ENCODE peak calls at places on chromosome 10, in ten cellular contexts. X is fibroblast of the aortic adventitia, R is heart right ventricle, L is H9, B is lower leg skin, J is spleen, C is MCF 10A, G is HFF-Myc, V is SK-N-SH, I is body of pancreas. N is an unnamed sample.

GRCh38 chr10:133070402-133070801 is 17.3 kb upstream of the ADGRA1 start:
- DNase-seq in C (no peak), X (no peak), B (no peak), I (no peak), G (no peak), R (no peak), J (no peak), L (no peak), V (no peak), N (no peak)

GRCh38 chr10:50497758-50498157 is 126.0 kb downstream of the SGMS1 start:
- DNase-seq in G (no peak), J (no peak), C (peak), X (peak), R (no peak), L (no peak), V (no peak), I (no peak), B (no peak), N (no peak)

GRCh38 chr10:103917326-103918052 is 495 bp downstream of the STN1 start:
- DNase-seq in L (peak), B (peak), R (peak), X (no peak), C (peak), V (no peak), G (no peak), I (peak), J (no peak), N (peak)

GRCh38 chr10:21057436-21057835 is 160.3 kb upstream of the NEBL start:
- DNase-seq in I (no peak), L (no peak), G (no peak), B (no peak), J (no peak), X (no peak), R (no peak), V (no peak), C (no peak), N (no peak)

GRCh38 chr10:73159038-73159648 is 8.7 kb downstream of the ECD start:
- DNase-seq in G (no peak), I (peak), J (no peak), R (peak), L (peak), X (peak), B (peak), C (peak), V (peak), N (peak)

GRCh38 chr10:61164458-61165160 is 220.6 kb upstream of the RHOBTB1 start:
- DNase-seq in L (no peak), R (peak), V (no peak), G (no peak), C (peak), B (peak), X (no peak), J (no peak), I (peak), N (no peak)

GRCh38 chr10:117355064-117355463 is 20.2 kb downstream of the PDZD8 start:
- DNase-seq in V (no peak), J (no peak), B (no peak), G (no peak), L (no peak), X (no peak), C (no peak), R (no peak), I (no peak), N (no peak)

GRCh38 chr10:126904807-126905686 is at the start of gene DOCK1:
- DNase-seq in I (peak), J (peak), G (no peak), X (peak), V (peak), C (peak), R (peak), B (peak), L (peak), N (peak)

GRCh38 chr10:1358860-1359598 is 302.8 kb downstream of the WDR37 start:
- DNase-seq in J (no peak), R (no peak), I (no peak), V (no peak), B (no peak), X (no peak), G (no peak), C (no peak), L (no peak), N (no peak)

GRCh38 chr10:122333037-122333436 is 41.5 kb upstream of the PLEKHA1 start:
- DNase-seq in I (no peak), V (no peak), C (no peak), X (no peak), B (no peak), J (no peak), R (no peak), L (no peak), G (no peak), N (no peak)

GRCh38 chr10:71698737-71699136 is 20.8 kb downstream of the C10orf105 start:
- DNase-seq in I (no peak), B (no peak), C (no peak), G (no peak), J (no peak), L (no peak), V (no peak), R (no peak), X (no peak), N (no peak)

GRCh38 chr10:30557884-30558283 is 71.7 kb downstream of the LYZL2 start:
- DNase-seq in G (no peak), J (no peak), X (peak), B (no peak), L (no peak), V (no peak), C (peak), I (no peak), R (no peak), N (no peak)

GRCh38 chr10:103481974-103482531 is 3.0 kb upstream of the CALHM3 start:
- DNase-seq in B (peak), I (no peak), X (peak), R (peak), C (peak), V (peak), G (no peak), J (no peak), L (no peak), N (peak)

GRCh38 chr10:79322616-79323566 is 24.4 kb upstream of the PPIF start:
- DNase-seq in B (peak), X (peak), C (peak), I (peak), G (peak), J (peak), L (no peak), R (peak), V (no peak), N (no peak)

GRCh38 chr10:56622335-56622973 is 261.4 kb upstream of the ZWINT start:
- DNase-seq in J (no peak), R (no peak), G (no peak), C (peak), V (no peak), X (no peak), I (no peak), B (no peak), L (no peak), N (no peak)

GRCh38 chr10:116753759-116754158 is 11.4 kb upstream of the HSPA12A start:
- DNase-seq in X (peak), L (no peak), I (no peak), C (peak), R (no peak), G (no peak), V (no peak), B (no peak), J (no peak), N (peak)

GRCh38 chr10:63137306-63137705 is 4.2 kb downstream of the NRBF2 start:
- DNase-seq in X (no peak), L (no peak), C (no peak), J (no peak), I (no peak), B (no peak), G (no peak), V (no peak), R (no peak), N (no peak)

GRCh38 chr10:11611248-11612003 is at the start of gene USP6NL:
- DNase-seq in V (peak), X (peak), C (peak), G (no peak), J (peak), I (peak), B (peak), R (peak), L (peak), N (peak)

GRCh38 chr10:31064334-31064733 is 32.7 kb upstream of the ZNF438 start:
- DNase-seq in I (no peak), J (no peak), R (peak), V (no peak), G (peak), B (peak), X (peak), C (no peak), L (no peak), N (peak)

GRCh38 chr10:35640474-35640873 is 1.6 kb downstream of the FZD8 start:
- DNase-seq in R (peak), B (peak), I (peak), X (peak), L (peak), J (peak), G (no peak), C (peak), V (peak), N (peak)

GRCh38 chr10:17326377-17326776 is 98.3 kb downstream of the VIM start:
- DNase-seq in V (no peak), G (no peak), I (no peak), R (no peak), B (no peak), X (no peak), C (no peak), J (no peak), L (no peak), N (no peak)
- TF ChIP-seq CTCF in V (no peak), G (no peak), I (no peak), R (no peak), B (no peak), X (no peak), C (no peak), J (no peak), L (peak), N (no peak)

DNA sequence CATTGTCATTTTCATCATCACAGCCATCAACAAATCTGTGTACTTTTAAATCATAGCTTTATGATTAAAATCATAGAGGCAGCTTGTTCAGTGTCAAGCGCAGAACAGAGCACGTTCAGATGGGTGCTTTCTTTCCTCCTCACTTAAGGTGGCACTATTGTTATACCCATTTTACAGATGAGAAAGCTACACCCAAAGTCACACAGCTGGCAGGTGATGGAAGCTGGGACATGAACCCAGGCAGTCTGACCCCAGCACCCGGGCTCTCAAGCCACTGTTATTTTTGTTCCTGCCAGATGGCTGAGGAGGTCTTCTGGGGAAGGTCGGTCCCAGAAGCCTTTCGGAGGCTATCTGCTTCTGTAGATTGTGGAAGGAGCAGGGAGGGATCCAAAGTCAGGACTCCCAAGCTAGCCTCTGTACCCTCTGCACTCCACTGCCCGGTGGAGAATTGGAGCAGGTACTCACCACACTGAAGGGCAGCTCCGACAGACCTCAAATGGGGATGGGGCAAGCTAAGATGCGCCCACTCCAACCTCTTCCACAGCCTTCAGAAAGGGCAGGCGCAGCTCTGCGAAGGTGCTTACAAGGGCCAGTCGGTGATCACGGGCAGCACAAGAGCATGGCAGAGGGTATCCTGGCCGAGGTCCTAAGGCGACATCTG is 610 bp downstream of the AVPI1 start:
- DNase-seq in V (no peak), B (no peak), C (no peak), X (no peak), J (no peak), L (no peak), R (no peak), G (no peak), I (no peak), N (no peak)
- TF ChIP-seq CTCF in V (no peak), B (no peak), C (no peak), X (no peak), J (no peak), L (no peak), R (no peak), G (no peak), I (no peak), N (no peak)

GRCh38 chr10:119724630-119725549 is 960 bp upstream of the INPP5F start:
- DNase-seq in R (peak), C (peak), X (peak), B (no peak), G (no peak), J (no peak), I (no peak), V (no peak), L (no peak), N (no peak)

GRCh38 chr10:119723161-119723560 is 2.7 kb upstream of the INPP5F start:
- DNase-seq in L (no peak), J (no peak), I (no peak), G (no peak), V (no peak), B (no peak), R (no peak), X (no peak), C (no peak), N (no peak)

GRCh38 chr10:119723624-119724023 is 2.2 kb upstream of the INPP5F start:
- DNase-seq in X (no peak), B (no peak), J (no peak), R (no peak), C (no peak), G (no peak), I (no peak), L (no peak), V (peak), N (no peak)

GRCh38 chr10:119726291-119727261 is 726 bp downstream of the INPP5F start:
- DNase-seq in B (peak), C (no peak), V (peak), R (peak), L (peak), G (no peak), X (no peak), J (no peak), I (peak), N (peak)

GRCh38 chr10:119725550-119726290 is at the start of gene INPP5F:
- DNase-seq in L (peak), I (peak), B (peak), J (peak), C (peak), G (peak), R (peak), V (peak), X (peak), N (peak)
- TF ChIP-seq CTCF in L (peak), I (no peak), B (no peak), J (peak), C (peak), G (no peak), R (peak), V (peak), X (peak), N (no peak)

DNA sequence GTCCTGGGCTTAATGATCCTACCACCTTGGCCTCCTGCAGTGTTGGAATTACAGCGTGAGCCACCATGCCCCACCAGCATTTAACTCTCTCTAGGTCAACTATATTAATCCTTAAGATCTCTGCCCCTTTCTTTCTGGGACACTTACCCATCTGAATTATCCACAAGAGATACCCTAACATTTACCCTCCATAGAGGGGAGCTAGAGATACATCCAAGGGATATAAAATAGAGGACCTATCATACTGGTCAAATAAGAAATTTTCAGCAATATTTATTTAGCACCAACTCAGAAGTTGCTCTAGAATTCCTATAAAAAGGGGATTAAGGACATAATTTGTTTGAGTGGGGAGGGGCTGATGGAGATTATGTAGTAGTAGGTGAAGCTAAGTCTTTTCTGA is 96.5 kb downstream of the OTUD1 start:
- DNase-seq in C (no peak), R (no peak), B (no peak), G (no peak), I (no peak), L (no peak), X (peak), J (no peak), V (no peak), N (no peak)
- TF ChIP-seq CTCF in C (peak), R (peak), B (no peak), G (no peak), I (no peak), L (peak), X (peak), J (no peak), V (peak), N (no peak)

GRCh38 chr10:6347391-6347951 is 144.7 kb downstream of the PFKFB3 start:
- DNase-seq in V (no peak), L (no peak), B (no peak), X (no peak), I (no peak), J (peak), C (no peak), G (no peak), R (no peak), N (no peak)
- TF ChIP-seq CTCF in V (no peak), L (no peak), B (no peak), X (no peak), I (no peak), J (no peak), C (no peak), G (no peak), R (no peak), N (no peak)

DNA sequence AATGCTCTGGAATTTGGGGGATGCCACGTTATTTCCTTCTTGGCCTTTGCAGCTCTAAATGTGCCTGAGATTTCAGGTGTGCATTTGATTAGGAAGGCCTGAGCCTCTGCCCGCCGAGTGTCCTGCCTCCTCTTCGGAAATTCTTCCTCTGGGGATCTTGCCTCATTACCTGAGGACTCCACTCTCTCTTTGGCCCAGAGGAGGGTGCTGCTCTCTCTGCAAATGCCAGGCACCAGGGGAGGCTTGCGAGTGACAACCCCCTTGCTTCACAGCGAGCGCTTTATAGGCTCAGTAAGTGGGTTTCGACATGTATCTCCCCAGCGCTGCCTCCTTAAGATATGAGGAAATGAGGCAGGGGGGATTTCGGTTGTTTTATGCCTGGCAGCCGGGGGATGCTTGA is 423.9 kb downstream of the GLRX3 start:
- DNase-seq in B (no peak), G (no peak), R (no peak), L (peak), I (no peak), V (no peak), J (no peak), X (no peak), C (no peak), N (no peak)
- TF ChIP-seq CTCF in B (no peak), G (no peak), R (no peak), L (peak), I (no peak), V (no peak), J (no peak), X (no peak), C (no peak), N (no peak)

GRCh38 chr10:131901181-131901829 is 497 bp downstream of the PPP2R2D start:
- DNase-seq in J (peak), X (peak), B (no peak), C (peak), L (no peak), I (peak), G (no peak), V (peak), R (peak), N (no peak)

GRCh38 chr10:131899116-131899690 is 1.6 kb upstream of the PPP2R2D start:
- DNase-seq in I (no peak), V (no peak), B (no peak), X (no peak), G (no peak), L (no peak), C (no peak), J (peak), R (no peak), N (no peak)

GRCh38 chr10:131900350-131901152 is at the start of gene PPP2R2D:
- DNase-seq in V (peak), G (peak), I (peak), X (peak), L (peak), B (peak), R (peak), C (peak), J (peak), N (peak)

GRCh38 chr10:131898713-131899112 is 2.1 kb upstream of the PPP2R2D start:
- DNase-seq in X (no peak), I (no peak), B (no peak), C (no peak), G (no peak), R (no peak), L (no peak), V (no peak), J (peak), N (no peak)

DNA sequence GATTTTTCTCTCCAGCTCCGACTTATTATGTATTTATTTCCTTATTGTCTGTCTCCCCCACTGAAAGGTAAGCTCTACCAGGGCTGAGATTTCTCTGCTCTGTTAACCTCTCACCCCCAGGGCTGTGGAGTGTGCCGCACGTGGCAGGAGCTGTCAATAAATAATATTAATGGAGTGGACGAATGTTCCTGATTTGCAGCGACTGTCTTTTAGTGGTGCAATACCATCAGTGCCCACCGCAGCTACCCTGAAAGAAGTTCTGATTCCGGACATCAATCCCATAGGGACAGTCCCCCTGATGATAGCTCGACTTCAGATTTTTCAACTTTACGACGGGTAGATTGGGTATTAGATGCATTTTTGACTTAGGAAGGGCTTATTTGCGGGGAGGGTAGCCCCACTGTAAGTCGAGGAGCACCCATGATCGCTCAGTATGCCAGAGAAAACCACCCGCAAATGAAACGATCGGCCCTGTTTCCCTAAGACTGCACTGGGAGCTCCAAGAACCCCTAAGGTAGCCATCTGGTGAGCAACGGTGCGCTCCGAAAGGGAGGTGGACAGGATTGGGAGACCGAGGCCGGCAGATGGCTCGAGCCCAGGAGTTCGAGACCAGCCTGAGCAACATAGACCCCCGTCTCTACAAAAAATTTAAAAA is 986 bp upstream of the PPP2R2D start:
- DNase-seq in R (peak), J (peak), X (no peak), L (no peak), G (no peak), B (no peak), V (peak), C (no peak), I (no peak), N (no peak)
- TF ChIP-seq CTCF in R (no peak), J (no peak), X (peak), L (peak), G (no peak), B (no peak), V (peak), C (no peak), I (peak), N (peak)

DNA sequence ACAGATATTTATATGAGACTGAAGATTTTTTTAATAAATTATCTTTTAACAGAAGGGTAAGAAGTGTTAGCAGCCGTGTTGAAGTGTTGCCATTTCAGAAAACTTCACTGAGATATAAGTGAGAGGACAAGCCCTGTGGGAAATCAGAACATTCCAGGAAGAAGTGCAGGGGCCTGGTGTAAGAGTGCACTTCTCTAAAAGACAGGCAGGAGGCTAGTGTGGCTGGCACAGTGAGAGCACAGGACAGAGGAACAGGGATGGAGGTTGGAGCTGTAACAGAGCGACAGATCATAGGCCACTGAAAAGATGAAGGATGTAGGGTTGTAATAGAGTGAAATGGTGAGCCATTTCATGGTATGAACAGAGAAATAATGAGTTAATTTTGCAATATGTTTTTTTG is 608.9 kb downstream of the SORCS1 start:
- DNase-seq in I (no peak), B (no peak), V (no peak), J (no peak), L (no peak), X (no peak), R (no peak), C (no peak), G (no peak), N (no peak)
- TF ChIP-seq CTCF in I (no peak), B (no peak), V (no peak), J (no peak), L (peak), X (peak), R (no peak), C (no peak), G (no peak), N (no peak)